ENCODE peak calls at places on chromosomes 12 and 14, in four cellular contexts. U is heart right ventricle, K is heart left ventricle, B is MM.1S. V is an unnamed sample.

GRCh38 chr14:51093371-51094281 is 1.3 kb downstream of the TRIM9 start:
- DNase-seq in U (peak), K (no peak), B (no peak), V (peak)

GRCh38 chr12:49720214-49720613 is 13.0 kb upstream of the FMNL3 start:
- DNase-seq in U (no peak), K (no peak), B (no peak), V (no peak)

GRCh38 chr14:53683229-53683628 is 273.4 kb downstream of the BMP4 start:
- DNase-seq in U (no peak), K (no peak), B (no peak), V (no peak)

GRCh38 chr12:52739963-52740362 is 36.6 kb upstream of the KRT77 start:
- DNase-seq in U (no peak), K (no peak), B (no peak), V (no peak)

GRCh38 chr12:823043-823698 is 70.8 kb downstream of the WNK1 start:
- DNase-seq in U (no peak), K (no peak), B (peak), V (no peak)

GRCh38 chr12:76329163-76329562 is 19.1 kb downstream of the BBS10 start:
- DNase-seq in U (no peak), K (no peak), B (no peak), V (no peak)

GRCh38 chr12:45130881-45131281 is 80.0 kb upstream of the DBX2 start:
- DNase-seq in U (peak), K (no peak), B (peak), V (peak)

GRCh38 chr14:68376067-68376810 is 416.6 kb downstream of the ZFP36L1 start:
- DNase-seq in U (no peak), K (no peak), B (no peak), V (no peak)

GRCh38 chr12:25655702-25656101 is 102.6 kb upstream of the LMNTD1 start:
- DNase-seq in U (no peak), K (no peak), B (no peak), V (no peak)

GRCh38 chr12:121158085-121158484 is 25.4 kb downstream of the P2RX7 start:
- DNase-seq in U (no peak), K (no peak), B (no peak), V (no peak)

GRCh38 chr14:95442633-95443021 is 73.8 kb downstream of the SYNE3 start:
- DNase-seq in U (peak), K (peak), B (peak), V (peak)

GRCh38 chr12:6106208-6106607 is 18.3 kb downstream of the VWF start:
- DNase-seq in U (no peak), K (no peak), B (no peak), V (no peak)

GRCh38 chr14:55048900-55049437 is 2.5 kb upstream of the MAPK1IP1L start:
- DNase-seq in U (no peak), K (no peak), B (no peak), V (no peak)

GRCh38 chr14:61437383-61437782 is 116.0 kb downstream of the PRKCH start:
- DNase-seq in U (no peak), K (no peak), B (no peak), V (no peak)

GRCh38 chr12:5073054-5073453 is 29.4 kb downstream of the KCNA5 start:
- DNase-seq in U (no peak), K (no peak), B (no peak), V (no peak)

GRCh38 chr14:98685725-98686124 is 586.3 kb downstream of the BCL11B start:
- DNase-seq in U (no peak), K (no peak), B (no peak), V (no peak)

GRCh38 chr14:29390046-29390841 is 537.4 kb downstream of the PRKD1 start:
- DNase-seq in U (no peak), K (no peak), B (no peak), V (no peak)

GRCh38 chr14:90844321-90844720 is 28.1 kb upstream of the TTC7B start:
- DNase-seq in U (no peak), K (peak), B (no peak), V (no peak)

GRCh38 chr14:105273062-105273461 is 24.7 kb downstream of the BTBD6 start:
- DNase-seq in U (no peak), K (no peak), B (no peak), V (no peak)

GRCh38 chr14:105271224-105271890 is 23.0 kb downstream of the BTBD6 start:
- DNase-seq in U (no peak), K (no peak), B (no peak), V (no peak)

GRCh38 chr14:105272623-105273022 is 24.3 kb downstream of the BTBD6 start:
- DNase-seq in U (no peak), K (no peak), B (no peak), V (no peak)

GRCh38 chr14:105274600-105274999 is 26.2 kb downstream of the BRF1 start:
- DNase-seq in U (no peak), K (no peak), B (no peak), V (no peak)

GRCh38 chr14:105275267-105275946 is 25.4 kb downstream of the BRF1 start:
- DNase-seq in U (no peak), K (no peak), B (no peak), V (no peak)
- H3K27ac ChIP-seq in U (no peak), K (no peak), B (no peak), V (peak)

GRCh38 chr12:93839076-93839475 is 161.9 kb downstream of the CRADD start:
- DNase-seq in U (no peak), K (no peak), B (no peak), V (no peak)

GRCh38 chr12:93836616-93837260 is 159.6 kb downstream of the CRADD start:
- DNase-seq in U (no peak), K (no peak), B (no peak), V (no peak)

GRCh38 chr12:93838180-93838579 is 161.0 kb downstream of the CRADD start:
- DNase-seq in U (no peak), K (peak), B (no peak), V (no peak)

GRCh38 chr12:93844385-93844784 is 167.2 kb downstream of the CRADD start:
- DNase-seq in U (no peak), K (no peak), B (no peak), V (no peak)

GRCh38 chr12:93841671-93842070 is 164.5 kb downstream of the CRADD start:
- DNase-seq in U (no peak), K (no peak), B (no peak), V (no peak)
- H3K27ac ChIP-seq in U (no peak), K (no peak), B (no peak), V (no peak)

GRCh38 chr12:3732901-3733300 is 20.0 kb downstream of the CRACR2A start:
- DNase-seq in U (no peak), K (no peak), B (no peak), V (no peak)
- H3K27ac ChIP-seq in U (no peak), K (no peak), B (no peak), V (no peak)

GRCh38 chr12:15636060-15636890 is 152.9 kb downstream of the EPS8 start:
- DNase-seq in U (no peak), K (no peak), B (no peak), V (no peak)

GRCh38 chr12:15631007-15631715 is 158.0 kb downstream of the EPS8 start:
- DNase-seq in U (no peak), K (no peak), B (no peak), V (no peak)

GRCh38 chr12:15632708-15633107 is 156.5 kb downstream of the EPS8 start:
- DNase-seq in U (no peak), K (no peak), B (no peak), V (no peak)

GRCh38 chr12:15633201-15633600 is 156.0 kb downstream of the EPS8 start:
- DNase-seq in U (no peak), K (no peak), B (no peak), V (no peak)

GRCh38 chr12:15634010-15634676 is 155.0 kb downstream of the EPS8 start:
- DNase-seq in U (no peak), K (no peak), B (no peak), V (no peak)
- H3K27ac ChIP-seq in U (peak), K (peak), B (no peak), V (no peak)

GRCh38 chr12:68237523-68238070 is 12.0 kb upstream of the IL26 start:
- DNase-seq in U (no peak), K (no peak), B (no peak), V (no peak)

GRCh38 chr12:68234140-68234539 is 8.5 kb upstream of the IL26 start:
- DNase-seq in U (no peak), K (no peak), B (no peak), V (no peak)

GRCh38 chr12:68237068-68237467 is 11.5 kb upstream of the IL26 start:
- DNase-seq in U (no peak), K (no peak), B (no peak), V (no peak)

GRCh38 chr12:68235576-68235975 is 10.0 kb upstream of the IL26 start:
- DNase-seq in U (no peak), K (no peak), B (no peak), V (no peak)

DNA sequence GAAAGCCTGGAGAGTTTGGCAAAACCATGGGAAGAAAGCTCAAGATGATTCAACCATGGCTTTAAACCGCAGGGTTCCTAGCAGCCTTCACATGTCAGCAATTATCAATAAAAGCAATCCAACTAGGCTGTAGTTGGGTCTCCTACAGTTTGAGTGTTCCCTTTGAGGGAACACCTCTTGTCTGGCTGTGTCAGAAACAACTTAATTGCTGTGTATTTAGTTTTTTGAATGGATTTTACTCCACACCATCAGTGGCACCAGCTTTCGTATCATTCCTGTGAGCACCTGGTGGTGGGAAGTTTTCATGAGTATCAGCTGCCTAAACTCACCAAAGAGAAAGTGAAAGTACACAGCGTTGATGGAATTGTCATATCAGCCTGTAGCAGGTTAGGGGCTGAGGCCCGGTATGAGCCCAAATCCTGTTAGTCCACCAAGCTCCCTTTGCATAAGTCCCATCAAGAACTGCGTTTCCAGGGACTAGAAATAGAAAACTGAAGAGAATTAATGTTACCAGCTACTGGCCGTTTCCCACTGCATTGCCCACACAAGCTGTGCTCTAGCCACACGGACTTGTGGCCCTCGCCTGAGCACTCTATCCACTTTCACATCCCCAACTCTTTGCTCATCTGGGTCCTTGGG is 10.9 kb upstream of the IL26 start:
- DNase-seq in U (peak), K (no peak), B (peak), V (no peak)
- H3K27ac ChIP-seq in U (no peak), K (peak), B (peak), V (no peak)

GRCh38 chr12:65632131-65632855 is 192.0 kb upstream of the HMGA2 start:
- DNase-seq in U (no peak), K (peak), B (no peak), V (no peak)
- H3K27ac ChIP-seq in U (peak), K (peak), B (no peak), V (no peak)

GRCh38 chr12:103495158-103495782 is 498 bp downstream of the C12orf42 start:
- DNase-seq in U (no peak), K (no peak), B (peak), V (no peak)

GRCh38 chr12:103493199-103493598 is 2.6 kb downstream of the C12orf42 start:
- DNase-seq in U (no peak), K (no peak), B (no peak), V (no peak)

GRCh38 chr12:103494388-103494787 is 1.4 kb downstream of the C12orf42 start:
- DNase-seq in U (no peak), K (no peak), B (no peak), V (no peak)

GRCh38 chr12:103498990-103499389 is 3.2 kb upstream of the C12orf42 start:
- DNase-seq in U (no peak), K (no peak), B (no peak), V (no peak)

DNA sequence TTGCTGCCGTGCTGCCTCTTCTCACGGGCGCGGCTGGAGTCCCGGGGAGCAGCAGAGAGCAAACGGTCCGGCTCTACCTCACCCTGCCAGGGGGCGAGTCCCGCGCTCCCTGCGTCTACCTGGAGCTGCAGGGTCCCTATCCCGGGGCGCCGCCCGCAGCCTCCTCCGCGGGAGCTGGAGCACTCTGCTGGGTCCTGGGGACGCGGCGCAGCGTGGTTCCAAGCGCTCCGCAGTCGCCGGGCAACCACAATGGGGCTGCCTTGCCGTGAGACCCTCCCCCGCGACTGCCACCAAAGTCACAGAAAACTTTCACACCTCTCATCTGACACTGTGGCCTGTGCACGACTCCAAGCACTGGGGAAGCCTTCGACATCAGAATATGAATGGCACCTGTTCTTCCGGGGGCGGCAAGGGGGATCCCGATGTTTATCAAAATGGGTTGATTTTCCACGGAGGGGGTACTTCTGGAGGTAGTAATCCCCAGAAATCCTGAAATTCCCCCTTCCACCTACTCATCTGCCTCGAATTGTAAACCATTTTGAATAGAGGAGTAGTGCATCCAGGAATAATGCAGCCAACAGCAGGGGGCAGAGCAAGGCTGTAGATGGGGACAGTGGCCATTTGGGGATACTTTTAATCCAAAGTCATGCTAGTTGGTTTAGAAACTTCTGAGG is at the start of gene C12orf42:
- DNase-seq in U (no peak), K (no peak), B (peak), V (peak)
- H3K27ac ChIP-seq in U (no peak), K (no peak), B (no peak), V (no peak)